ENCODE peak calls at places on chromosome 5, in seven cellular contexts. U is GM23248; H is HT1080; S is lower lobe of right lung; Z is stimulated activated naive B cell treated with anti-CD40 and anti-IgM and Interleukin-4, amounts not matched to agents 10 μg/mL and 1 μg/mL and 100 μg/mL, for 72 hours; V is HuH-7.5; A is A549. W is an unnamed sample.

GRCh38 chr5:93385665-93386064 is 195.4 kb downstream of the NR2F1-AS1 start:
- DNase-seq in S (no peak), V (no peak), Z (no peak), A (no peak), U (peak), H (no peak), W (no peak)

GRCh38 chr5:23820764-23821471 is 313.5 kb downstream of the PRDM9 start:
- DNase-seq in A (peak), H (peak), S (no peak), U (peak), V (no peak), Z (no peak), W (peak)

GRCh38 chr5:1749346-1750124 is 50.1 kb downstream of the MRPL36 start:
- DNase-seq in V (no peak), Z (no peak), S (peak), U (no peak), A (no peak), H (no peak), W (no peak)

GRCh38 chr5:40717281-40717680 is 37.6 kb downstream of the PTGER4 start:
- DNase-seq in U (peak), V (no peak), S (no peak), A (peak), H (peak), Z (no peak), W (no peak)

GRCh38 chr5:141841376-141841775 is 36.8 kb downstream of the PCDH1 start:
- DNase-seq in S (peak), V (no peak), Z (no peak), U (no peak), H (no peak), A (no peak), W (no peak)

GRCh38 chr5:132260714-132261615 is 3.5 kb downstream of the PDLIM4 start:
- DNase-seq in H (peak), A (no peak), S (no peak), V (no peak), Z (peak), U (peak), W (peak)

GRCh38 chr5:59893436-59894227 is at the start of gene PDE4D:
- DNase-seq in H (peak), V (peak), A (peak), Z (no peak), U (peak), S (peak), W (no peak)

GRCh38 chr5:5483880-5484595 is 61.6 kb downstream of the ICE1 start:
- DNase-seq in V (no peak), S (no peak), U (peak), A (no peak), H (peak), Z (no peak), W (no peak)

W was measured in SW480.